ENCODE peak calls at places on chromosomes 1 and 21, in four cellular contexts. X, S, Q and E are unnamed samples.

GRCh38 chr1:174626031-174627020 is 178.6 kb downstream of the GPR52 start:
- DNase-seq in X (no peak), S (no peak), Q (no peak), E (no peak)

GRCh38 chr1:191851799-191852595 is 306.3 kb upstream of the RGS18 start:
- DNase-seq in X (no peak), S (no peak), Q (no peak), E (no peak)

GRCh38 chr1:234696986-234697385 is 87.0 kb upstream of the IRF2BP2 start:
- DNase-seq in X (no peak), S (no peak), Q (no peak), E (no peak)

GRCh38 chr1:153155542-153155941 is 4.9 kb upstream of the SPRR2G start:
- DNase-seq in X (no peak), S (no peak), Q (no peak), E (no peak)

GRCh38 chr1:154352245-154352580 is 26.9 kb downstream of the ATP8B2 start:
- DNase-seq in X (no peak), S (no peak), Q (no peak), E (no peak)

GRCh38 chr1:229127301-229127700 is 143.6 kb upstream of the RAB4A start:
- DNase-seq in X (no peak), S (no peak), Q (no peak), E (no peak)

GRCh38 chr1:55826413-55827080 is 611.4 kb upstream of the USP24 start:
- DNase-seq in X (no peak), S (no peak), Q (no peak), E (peak; percentile 22)

GRCh38 chr1:179818743-179819173 is 58.8 kb downstream of the TOR1AIP2 start:
- DNase-seq in X (no peak), S (no peak), Q (no peak), E (no peak)

GRCh38 chr1:149937779-149938178 is 1.1 kb upstream of the MTMR11 start:
- DNase-seq in X (no peak), S (no peak), Q (no peak), E (no peak)

GRCh38 chr1:33428661-33429060 is 2.2 kb downstream of the PHC2 start:
- DNase-seq in X (no peak), S (no peak), Q (no peak), E (no peak)
- TF ChIP-seq POLR2A in X (no peak), S (no peak), Q (no peak), E (no peak)

GRCh38 chr1:227662933-227663332 is 72.2 kb downstream of the JMJD4 start:
- DNase-seq in X (no peak), S (no peak), Q (no peak), E (no peak)

GRCh38 chr1:227661495-227661894 is 73.6 kb downstream of the JMJD4 start:
- DNase-seq in X (no peak), S (no peak), Q (no peak), E (no peak)

DNA sequence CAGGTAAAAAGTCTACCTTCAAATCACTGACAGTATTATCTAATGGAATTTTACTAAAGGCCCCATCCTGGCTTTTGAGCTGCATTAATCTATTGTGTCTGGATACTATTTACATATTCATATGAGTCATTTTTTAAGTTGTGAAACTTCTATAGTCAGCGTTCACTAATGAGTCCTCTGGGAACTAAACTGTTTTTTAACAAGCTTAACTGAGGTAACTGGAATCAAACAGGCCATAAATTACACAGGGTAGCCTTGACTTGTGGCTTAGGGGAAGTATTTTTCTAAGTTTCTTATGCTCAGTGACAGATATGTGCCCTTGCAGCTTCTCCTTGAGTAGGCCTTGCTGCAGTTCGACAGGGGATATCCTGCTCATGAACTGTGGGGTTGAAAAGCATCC is 68.8 kb downstream of the JMJD4 start:
- DNase-seq in X (no peak), S (no peak), Q (no peak), E (no peak)
- H3K9me3 ChIP-seq in X (peaks cover 97% of the 10 kb centered on the region), S (peaks cover 20% of the 10 kb centered on the region), Q (no peaks in the 10 kb centered on the region), E (peaks cover 9% of the 10 kb centered on the region)

DNA sequence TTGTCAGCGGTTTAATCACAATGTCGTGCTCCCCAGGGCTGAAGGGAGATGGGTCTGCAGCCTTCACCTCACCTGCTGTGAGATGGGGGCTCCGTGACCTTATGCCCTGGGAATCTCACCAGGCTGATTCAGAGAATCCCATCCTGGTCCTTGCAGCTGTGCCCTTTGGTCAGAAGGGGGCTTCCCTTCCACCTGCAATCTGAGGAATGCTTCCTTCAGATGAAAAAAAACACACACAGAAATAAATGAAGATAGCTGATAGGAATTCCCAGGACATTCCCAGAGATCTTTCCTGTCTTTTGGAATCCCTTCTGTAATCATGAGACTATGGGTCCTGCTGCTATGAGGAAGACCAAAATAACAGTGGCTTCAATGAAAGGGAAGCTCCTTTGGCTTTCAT is 127.0 kb upstream of the VAMP3 start:
- DNase-seq in X (no peak), S (no peak), Q (no peak), E (no peak)
- TF ChIP-seq CTCF in X (no peak), S (no peak), Q (no peak), E (no peak)

GRCh38 chr1:100719490-100719889 is at the start of gene VCAM1:
- DNase-seq in X (no peak), S (peak; percentile 47), Q (no peak), E (no peak)
- TF ChIP-seq POLR2A in X (no peak), S (peak; percentile 35), Q (no peak), E (no peak)

DNA sequence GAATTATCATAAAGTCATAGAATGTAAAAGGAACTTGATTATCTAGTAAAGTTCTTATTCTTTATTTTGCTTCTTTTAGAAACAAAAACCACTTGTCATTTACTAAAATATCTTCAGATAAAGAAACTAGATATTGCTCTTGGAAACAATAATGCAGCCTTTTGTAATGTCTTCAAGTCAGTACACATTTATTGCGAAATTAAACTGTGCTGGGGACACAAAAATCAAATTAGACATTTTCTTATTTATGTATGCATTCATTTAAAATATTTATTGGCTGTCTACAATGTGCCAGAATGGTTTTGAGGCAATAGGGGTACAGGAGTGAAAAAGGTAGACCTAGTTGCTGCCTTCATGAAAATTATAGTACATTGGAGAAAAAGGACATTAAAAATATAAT is 201.1 kb downstream of the GRIK1 start:
- DNase-seq in X (no peak), S (no peak), Q (no peak), E (no peak)
- H3K9me3 ChIP-seq in X (no peaks in the 10 kb centered on the region), S (no peaks in the 10 kb centered on the region), Q (no peaks in the 10 kb centered on the region), E (no peaks in the 10 kb centered on the region)